ENCODE peak calls at places on chromosome 21, in five cellular contexts. Y, U, W, E and S are unnamed samples.
A peak's percentile ranks its signal among the peaks of the same experiment; 100 is the strongest.

GRCh38 chr21:17570773-17571172 is 41.9 kb downstream of the BTG3 start:
- DNase-seq in Y (no peak), U (no peak), W (no peak), E (no peak), S (no peak)

GRCh38 chr21:41691205-41692203 is 75.3 kb downstream of the RIPK4 start:
- DNase-seq in Y (no peak), U (no peak), W (no peak), E (no peak), S (no peak)

GRCh38 chr21:29718081-29718815 is 221.5 kb downstream of the GRIK1 start:
- DNase-seq in Y (no peak), U (no peak), W (no peak), E (no peak), S (peak; percentile 56)

GRCh38 chr21:38702196-38702595 is 103.5 kb upstream of the ETS2 start:
- DNase-seq in Y (no peak), U (no peak), W (no peak), E (no peak), S (no peak)

GRCh38 chr21:31283025-31283424 is 61.0 kb downstream of the TIAM1 start:
- DNase-seq in Y (no peak), U (no peak), W (no peak), E (no peak), S (peak; percentile 38)

GRCh38 chr21:42162831-42163510 is 56.0 kb upstream of the ABCG1 start:
- DNase-seq in Y (peak; percentile 9), U (no peak), W (no peak), E (no peak), S (no peak)

GRCh38 chr21:39326607-39327307 is 13.3 kb upstream of the BRWD1 start:
- DNase-seq in Y (no peak), U (no peak), W (no peak), E (no peak), S (no peak)

GRCh38 chr21:41477641-41478318 is 30.2 kb downstream of the TMPRSS2 start:
- DNase-seq in Y (peak; percentile 63), U (no peak), W (no peak), E (no peak), S (no peak)

GRCh38 chr21:41993744-41994143 is 16.4 kb downstream of the ZBTB21 start:
- DNase-seq in Y (no peak), U (no peak), W (no peak), E (no peak), S (no peak)

GRCh38 chr21:42513985-42514882 is 582 bp downstream of the SLC37A1 start:
- DNase-seq in Y (peak; percentile 63), U (peak; percentile 57), W (no peak), E (no peak), S (peak; percentile 39)

GRCh38 chr21:25670726-25671125 is 31.7 kb downstream of the JAM2 start:
- DNase-seq in Y (no peak), U (no peak), W (no peak), E (no peak), S (no peak)

GRCh38 chr21:17454315-17455027 is 58.4 kb upstream of the CXADR start:
- DNase-seq in Y (peak; percentile 70), U (peak; percentile 89), W (no peak), E (no peak), S (peak; percentile 85)

GRCh38 chr21:42460391-42461184 is 35.4 kb downstream of the RSPH1 start:
- DNase-seq in Y (peak; percentile 9), U (no peak), W (no peak), E (no peak), S (no peak)

GRCh38 chr21:45012661-45013270 is 61.6 kb upstream of the ADARB1 start:
- DNase-seq in Y (no peak), U (no peak), W (no peak), E (peak; percentile 72), S (peak; percentile 65)

GRCh38 chr21:41600116-41600515 is 92.2 kb upstream of the TMPRSS2 start:
- DNase-seq in Y (no peak), U (peak; percentile 10), W (no peak), E (no peak), S (no peak)

GRCh38 chr21:45097827-45098387 is 23.5 kb downstream of the ADARB1 start:
- DNase-seq in Y (no peak), U (no peak), W (no peak), E (no peak), S (no peak)

GRCh38 chr21:42429856-42430255 is 26.2 kb downstream of the UBASH3A start:
- DNase-seq in Y (no peak), U (no peak), W (no peak), E (no peak), S (no peak)

GRCh38 chr21:30446969-30447368 is 6.9 kb downstream of the KRTAP15-1 start:
- DNase-seq in Y (no peak), U (no peak), W (no peak), E (no peak), S (no peak)

GRCh38 chr21:42621828-42622199 is 31.6 kb upstream of the PDE9A start:
- DNase-seq in Y (no peak), U (no peak), W (no peak), E (no peak), S (no peak)

GRCh38 chr21:29017639-29018237 is 1.4 kb downstream of the RWDD2B start:
- DNase-seq in Y (no peak), U (no peak), W (no peak), E (no peak), S (no peak)

GRCh38 chr21:29326914-29327554 is 28.3 kb downstream of the BACH1 start:
- DNase-seq in Y (no peak), U (no peak), W (no peak), E (no peak), S (no peak)

GRCh38 chr21:42593007-42593814 is 60.2 kb upstream of the PDE9A start:
- DNase-seq in Y (peak; percentile 65), U (peak; percentile 79), W (no peak), E (no peak), S (peak; percentile 72)

GRCh38 chr21:17050156-17050555 is 462.7 kb upstream of the CXADR start:
- DNase-seq in Y (no peak), U (no peak), W (no peak), E (no peak), S (no peak)

DNA sequence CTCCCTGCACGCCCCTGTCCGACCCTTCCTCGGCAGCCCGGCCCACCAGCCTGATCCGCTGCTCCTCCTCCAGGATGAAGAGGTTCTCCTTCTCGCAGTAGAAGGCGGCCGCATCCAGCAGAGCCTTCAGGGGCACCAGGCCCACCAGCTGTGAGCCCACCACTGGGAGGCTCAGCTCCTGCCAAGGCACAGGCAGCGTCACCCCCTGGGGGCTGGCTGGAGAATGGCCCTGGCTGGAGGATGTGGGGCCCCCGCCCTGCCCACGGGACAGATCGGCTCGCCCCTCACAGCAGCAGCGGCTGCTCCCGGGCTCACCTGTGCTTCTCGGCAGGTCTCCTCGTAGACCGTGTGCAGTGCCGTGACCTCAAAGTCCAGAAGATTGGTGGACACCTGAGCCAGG is 5.3 kb downstream of the FTCD start:
- DNase-seq in Y (no peak), U (no peak), W (no peak), E (peak; percentile 93), S (no peak)
- TF ChIP-seq CTCF in Y (no peak), U (no peak), W (no peak), E (no peak), S (no peak)

GRCh38 chr21:36122977-36123376 is 11.9 kb upstream of the CBR3 start:
- DNase-seq in Y (no peak), U (no peak), W (no peak), E (no peak), S (no peak)
- TF ChIP-seq CTCF in Y (peak; percentile 44), U (peak; percentile 15), W (peak; percentile 29), E (peak; percentile 69), S (peak; percentile 32)

GRCh38 chr21:36512971-36513370 is 33.0 kb upstream of the CLDN14 start:
- DNase-seq in Y (no peak), U (no peak), W (no peak), E (no peak), S (no peak)

GRCh38 chr21:36513430-36513829 is 33.5 kb upstream of the CLDN14 start:
- DNase-seq in Y (no peak), U (no peak), W (no peak), E (no peak), S (no peak)

GRCh38 chr21:36509966-36510742 is 30.2 kb upstream of the CLDN14 start:
- DNase-seq in Y (peak; percentile 82), U (peak; percentile 79), W (no peak), E (no peak), S (no peak)

GRCh38 chr21:36510911-36511310 is 31.0 kb upstream of the CLDN14 start:
- DNase-seq in Y (no peak), U (no peak), W (no peak), E (no peak), S (no peak)

DNA sequence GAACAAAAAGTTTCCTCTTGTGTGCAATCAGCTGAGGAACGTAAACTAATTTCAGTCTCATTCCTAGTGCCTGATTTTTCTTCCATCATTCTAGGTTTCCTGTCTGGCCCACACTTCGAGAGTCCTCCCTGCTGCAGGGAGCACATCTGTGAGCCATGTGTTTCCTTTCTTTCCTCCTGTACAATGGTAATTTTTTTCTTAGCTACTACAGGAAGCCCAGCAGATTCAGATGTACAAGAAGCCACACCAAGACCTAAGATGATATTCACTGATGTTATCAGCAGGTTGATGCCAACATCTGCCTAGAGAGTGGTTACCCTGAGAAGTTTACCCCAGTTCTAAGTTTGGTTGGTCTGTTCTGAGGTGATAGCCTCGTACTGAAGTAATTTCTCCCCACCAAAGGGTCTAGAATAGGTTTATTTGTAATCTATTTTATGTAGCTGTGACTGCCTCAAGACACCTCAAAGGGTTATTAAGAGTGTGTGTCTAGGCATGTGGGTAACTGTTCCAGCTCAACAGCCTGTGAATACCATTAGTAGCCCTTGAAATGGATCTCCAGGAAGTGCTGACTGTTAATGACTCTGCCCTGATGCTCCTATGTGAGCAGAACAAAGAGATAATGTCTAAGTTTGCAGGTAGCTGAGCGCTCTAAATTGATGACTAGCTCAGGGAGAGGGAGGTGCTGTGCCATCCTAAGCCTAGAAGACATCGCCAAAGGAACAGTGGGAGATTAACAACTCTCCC is 31.7 kb upstream of the CLDN14 start:
- DNase-seq in Y (no peak), U (no peak), W (no peak), E (no peak), S (no peak)
- TF ChIP-seq CTCF in Y (no peak), U (no peak), W (no peak), E (no peak), S (no peak)

GRCh38 chr21:15197696-15198095 is 132.9 kb upstream of the NRIP1 start:
- DNase-seq in Y (no peak), U (no peak), W (no peak), E (no peak), S (peak; percentile 9)

GRCh38 chr21:15195104-15195503 is 130.3 kb upstream of the NRIP1 start:
- DNase-seq in Y (no peak), U (no peak), W (no peak), E (no peak), S (no peak)

GRCh38 chr21:15195768-15196167 is 131.0 kb upstream of the NRIP1 start:
- DNase-seq in Y (no peak), U (no peak), W (no peak), E (no peak), S (no peak)

GRCh38 chr21:15199940-15200339 is 135.1 kb upstream of the NRIP1 start:
- DNase-seq in Y (no peak), U (no peak), W (no peak), E (no peak), S (no peak)

GRCh38 chr21:15199414-15199813 is 134.6 kb upstream of the NRIP1 start:
- DNase-seq in Y (no peak), U (no peak), W (no peak), E (no peak), S (no peak)
- TF ChIP-seq CTCF in Y (no peak), U (no peak), W (no peak), E (no peak), S (no peak)